ENCODE peak calls at places on chromosomes 1 and 21, in four cellular contexts. L, Z, Q and J are unnamed samples.

GRCh38 chr1:183773456-183773855 is 31.5 kb upstream of the RGL1 start:
- DNase-seq in Q (no peak), L (no peak), Z (no peak), J (no peak)

GRCh38 chr1:230381049-230381467 is 45.1 kb downstream of the PGBD5 start:
- DNase-seq in Z (peak; percentile 35), Q (no peak), L (no peak), J (no peak)

GRCh38 chr1:167517535-167518330 is 596 bp downstream of the CD247 start:
- DNase-seq in Z (no peak), L (peak; percentile 79), Q (no peak), J (no peak)

GRCh38 chr1:45177452-45177851 is 29.0 kb downstream of the ZSWIM5 start:
- DNase-seq in Q (no peak), Z (no peak), L (no peak), J (no peak)

GRCh38 chr1:21337931-21338567 is 47.8 kb upstream of the ECE1 start:
- DNase-seq in L (no peak), Q (no peak), Z (no peak), J (no peak)

GRCh38 chr1:44571712-44572571 is 102.3 kb downstream of the TMEM53 start:
- DNase-seq in L (peak; percentile 58), Q (no peak), Z (peak; percentile 39), J (no peak)

GRCh38 chr1:206477110-206477509 is 6.8 kb downstream of the IKBKE start:
- DNase-seq in Q (no peak), Z (no peak), L (no peak), J (no peak)

GRCh38 chr1:178389441-178389840 is 107.3 kb downstream of the CLEC20A start:
- DNase-seq in Z (no peak), L (no peak), Q (no peak), J (no peak)

GRCh38 chr1:171434717-171435346 is 50.5 kb upstream of the PRRC2C start:
- DNase-seq in Z (no peak), L (no peak), Q (no peak), J (no peak)

GRCh38 chr1:233394860-233395717 is 67.6 kb downstream of the MAP3K21 start:
- DNase-seq in Q (no peak), L (peak; percentile 65), Z (peak; percentile 33), J (peak; percentile 17)

GRCh38 chr1:159949123-159949522 is 3.7 kb upstream of the IGSF9 start:
- DNase-seq in Q (no peak), Z (no peak), L (peak; percentile 16), J (no peak)

GRCh38 chr1:95034506-95034905 is 38.2 kb downstream of the ALG14 start:
- DNase-seq in Q (no peak), Z (no peak), L (no peak), J (no peak)

GRCh38 chr1:20265243-20265642 is 25.4 kb upstream of the VWA5B1 start:
- DNase-seq in Q (no peak), L (no peak), Z (no peak), J (no peak)

GRCh38 chr21:20570824-20571232 is 427.4 kb upstream of the NCAM2 start:
- DNase-seq in L (peak; percentile 68), Z (no peak), Q (no peak), J (peak; percentile 47)

GRCh38 chr1:153933955-153934354 is 11.2 kb upstream of the GATAD2B start:
- DNase-seq in Z (no peak), Q (no peak), L (no peak), J (no peak)

GRCh38 chr1:198118136-198118535 is 38.7 kb upstream of the NEK7 start:
- DNase-seq in Z (no peak), L (peak; percentile 13), Q (no peak), J (no peak)

GRCh38 chr1:91166106-91166712 is 144.4 kb upstream of the ZNF644 start:
- DNase-seq in L (peak; percentile 72), Z (peak; percentile 56), Q (no peak), J (peak; percentile 68)

GRCh38 chr1:84959294-84959693 is 37.6 kb downstream of the MCOLN2 start:
- DNase-seq in Z (no peak), Q (peak; percentile 68), L (no peak), J (no peak)

GRCh38 chr1:12556957-12557935 is 60.8 kb downstream of the DHRS3 start:
- DNase-seq in L (no peak), Z (no peak), Q (no peak), J (no peak)

GRCh38 chr1:24970399-24970753 is 40.3 kb upstream of the RUNX3 start:
- DNase-seq in Q (no peak), L (peak; percentile 36), Z (peak; percentile 28), J (peak; percentile 52)

GRCh38 chr1:210099921-210100320 is 132.7 kb upstream of the SERTAD4 start:
- DNase-seq in Z (no peak), L (no peak), Q (no peak), J (no peak)

GRCh38 chr1:204836856-204837255 is 33.8 kb upstream of the NFASC start:
- DNase-seq in Z (no peak), L (no peak), Q (no peak), J (no peak)

DNA sequence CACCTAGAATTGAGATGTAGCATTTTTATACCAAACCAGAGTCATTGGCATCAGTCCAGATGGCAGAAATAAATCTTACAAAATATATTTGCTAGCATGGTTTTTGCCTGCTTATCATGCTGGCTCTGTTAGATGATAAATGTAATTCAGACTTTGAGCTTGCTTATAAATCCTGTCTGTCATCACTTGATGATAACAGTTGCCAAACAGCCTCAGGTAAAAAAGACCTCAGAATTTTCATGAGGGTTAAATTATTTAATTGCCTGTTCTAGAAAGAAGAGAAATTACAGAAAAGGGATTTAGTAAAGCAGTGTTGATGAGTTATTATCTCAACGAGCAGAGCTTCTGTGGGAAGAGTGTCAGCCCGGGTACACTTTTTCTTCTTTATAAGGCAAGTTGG is 83.3 kb downstream of the FNBP1L start:
- DNase-seq in Z (no peak), L (no peak), Q (no peak), J (no peak)
- TF ChIP-seq NR2C2 in Z (no peak), L (no peak), Q (no peak), J (no peak)

GRCh38 chr1:169893645-169894423 is at the start of gene SCYL3:
- DNase-seq in Q (peak; percentile 98), L (peak; percentile 98), Z (peak; percentile 96), J (peak; percentile 87)
- TF ChIP-seq NR2C2 in Q (no peak), L (peak; percentile 96), Z (peak; percentile 89), J (no peak)

DNA sequence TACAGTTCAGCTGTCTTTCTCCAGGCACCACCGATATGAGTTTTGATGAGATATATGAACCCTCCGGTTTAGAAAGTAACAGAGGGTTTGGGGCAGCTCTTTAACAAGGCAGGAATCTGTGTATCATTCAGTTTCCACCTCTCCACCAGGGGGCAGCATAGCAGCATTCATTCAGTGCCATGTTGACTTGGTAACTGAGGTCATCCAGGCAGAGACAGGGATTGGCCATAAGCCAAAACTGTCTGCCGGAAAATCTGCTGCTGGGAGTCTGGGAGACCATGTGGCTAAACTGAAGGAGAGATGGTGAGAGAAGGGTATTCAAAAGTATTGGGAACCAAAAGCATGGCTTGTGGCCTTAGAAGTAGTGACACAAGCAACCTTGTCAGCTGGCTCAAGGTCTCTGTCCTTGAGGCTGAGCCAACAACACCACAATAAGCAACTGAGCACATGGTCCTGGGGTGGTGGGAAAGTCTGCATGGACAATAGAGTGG is 98.5 kb downstream of the LMX1A start:
- DNase-seq in Q (peak; percentile 9), Z (peak; percentile 60), L (peak; percentile 79), J (peak; percentile 87)
- TF ChIP-seq NR2C2 in Q (no peak), Z (no peak), L (no peak), J (no peak)

GRCh38 chr1:168609133-168609715 is 32.8 kb downstream of the XCL1 start:
- DNase-seq in Q (no peak), L (peak; percentile 19), Z (no peak), J (peak; percentile 18)
- TF ChIP-seq NR2C2 in Q (no peak), L (peak; percentile 35), Z (no peak), J (no peak)